ENCODE peak calls at places on chromosomes 12 and 14, in eight cellular contexts. G, N, B, Q, D, A, O and T are unnamed samples.

GRCh38 chr12:5220835-5221234 is 177.2 kb downstream of the KCNA5 start:
- DNase-seq in G (no peak), N (no peak), B (no peak), Q (no peak), D (no peak), A (no peak), O (no peak), T (no peak)

GRCh38 chr14:55073856-55074255 is 22.4 kb downstream of the MAPK1IP1L start:
- DNase-seq in G (no peak), N (no peak), B (no peak), Q (no peak), D (no peak), A (no peak), O (no peak), T (no peak)

GRCh38 chr12:12870454-12870853 is 20.9 kb upstream of the GPRC5A start:
- DNase-seq in G (no peak), N (no peak), B (no peak), Q (peak; percentile 81), D (no peak), A (no peak), O (no peak), T (no peak)

GRCh38 chr12:130957304-130957621 is 3.6 kb downstream of the ADGRD1 start:
- DNase-seq in G (no peak), N (no peak), B (no peak), Q (no peak), D (no peak), A (no peak), O (no peak), T (no peak)

GRCh38 chr14:62162998-62163589 is 400.9 kb downstream of the SNAPC1 start:
- DNase-seq in G (no peak), N (no peak), B (no peak), Q (peak; percentile 23), D (peak; percentile 12), A (no peak), O (no peak), T (peak; percentile 14)

GRCh38 chr12:31749024-31749704 is 20.3 kb upstream of the AMN1 start:
- DNase-seq in G (no peak), N (peak; percentile 47), B (peak; percentile 87), Q (peak; percentile 98), D (peak; percentile 80), A (no peak), O (peak; percentile 86), T (no peak)

GRCh38 chr12:3741882-3742672 is 10.8 kb downstream of the CRACR2A start:
- DNase-seq in G (no peak), N (no peak), B (no peak), Q (no peak), D (no peak), A (no peak), O (no peak), T (no peak)

GRCh38 chr12:34396861-34397590 is 374.7 kb downstream of the ALG10 start:
- DNase-seq in G (peak; percentile 80), N (peak; percentile 5), B (peak; percentile 5), Q (no peak), D (peak; percentile 1), A (peak; percentile 69), O (peak; percentile 2), T (peak; percentile 10)

GRCh38 chr12:82708056-82708455 is 21.4 kb downstream of the TMTC2 start:
- DNase-seq in G (no peak), N (no peak), B (no peak), Q (no peak), D (no peak), A (no peak), O (no peak), T (no peak)

GRCh38 chr12:82705774-82706173 is 19.1 kb downstream of the TMTC2 start:
- DNase-seq in G (no peak), N (no peak), B (no peak), Q (no peak), D (no peak), A (no peak), O (no peak), T (no peak)

GRCh38 chr12:82714427-82714826 is 27.7 kb downstream of the TMTC2 start:
- DNase-seq in G (no peak), N (no peak), B (no peak), Q (no peak), D (no peak), A (no peak), O (no peak), T (no peak)

DNA sequence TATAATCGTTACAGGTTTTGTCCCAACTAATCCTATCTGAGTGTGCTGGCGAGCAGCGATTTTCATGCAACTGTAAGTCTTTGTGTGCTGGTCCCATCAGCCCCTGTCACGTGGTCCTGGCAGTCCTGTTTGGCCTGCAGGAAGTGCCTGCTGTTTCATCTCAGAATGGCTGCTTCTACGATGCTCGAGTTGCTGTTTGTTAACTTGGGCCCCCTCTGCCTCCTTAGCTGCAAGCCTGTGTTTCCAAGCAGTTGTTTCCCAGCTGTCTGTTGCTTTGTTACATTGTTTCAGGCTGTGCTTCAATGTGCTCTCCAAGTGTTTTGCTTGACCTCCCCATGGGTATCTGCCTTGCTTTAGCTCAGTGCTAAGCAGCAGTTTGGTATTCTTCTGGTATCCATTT is 21.8 kb downstream of the TMTC2 start:
- DNase-seq in G (no peak), N (peak; percentile 32), B (no peak), Q (no peak), D (no peak), A (no peak), O (peak; percentile 31), T (no peak)
- TF ChIP-seq EP300 in G (no peak), N (no peak), B (no peak), Q (no peak), D (no peak), A (no peak), O (no peak), T (no peak)

GRCh38 chr14:24437736-24438067 is 4.9 kb downstream of the SDR39U1 start:
- DNase-seq in G (no peak), N (no peak), B (no peak), Q (no peak), D (no peak), A (no peak), O (no peak), T (no peak)

GRCh38 chr14:24439830-24440605 is 2.6 kb downstream of the SDR39U1 start:
- DNase-seq in G (peak; percentile 74), N (no peak), B (no peak), Q (no peak), D (no peak), A (no peak), O (no peak), T (no peak)

GRCh38 chr14:24439257-24439656 is 3.3 kb downstream of the SDR39U1 start:
- DNase-seq in G (peak; percentile 64), N (no peak), B (no peak), Q (no peak), D (no peak), A (no peak), O (no peak), T (no peak)

GRCh38 chr14:24437020-24437735 is 5.4 kb downstream of the SDR39U1 start:
- DNase-seq in G (peak; percentile 74), N (no peak), B (no peak), Q (no peak), D (no peak), A (no peak), O (no peak), T (no peak)

DNA sequence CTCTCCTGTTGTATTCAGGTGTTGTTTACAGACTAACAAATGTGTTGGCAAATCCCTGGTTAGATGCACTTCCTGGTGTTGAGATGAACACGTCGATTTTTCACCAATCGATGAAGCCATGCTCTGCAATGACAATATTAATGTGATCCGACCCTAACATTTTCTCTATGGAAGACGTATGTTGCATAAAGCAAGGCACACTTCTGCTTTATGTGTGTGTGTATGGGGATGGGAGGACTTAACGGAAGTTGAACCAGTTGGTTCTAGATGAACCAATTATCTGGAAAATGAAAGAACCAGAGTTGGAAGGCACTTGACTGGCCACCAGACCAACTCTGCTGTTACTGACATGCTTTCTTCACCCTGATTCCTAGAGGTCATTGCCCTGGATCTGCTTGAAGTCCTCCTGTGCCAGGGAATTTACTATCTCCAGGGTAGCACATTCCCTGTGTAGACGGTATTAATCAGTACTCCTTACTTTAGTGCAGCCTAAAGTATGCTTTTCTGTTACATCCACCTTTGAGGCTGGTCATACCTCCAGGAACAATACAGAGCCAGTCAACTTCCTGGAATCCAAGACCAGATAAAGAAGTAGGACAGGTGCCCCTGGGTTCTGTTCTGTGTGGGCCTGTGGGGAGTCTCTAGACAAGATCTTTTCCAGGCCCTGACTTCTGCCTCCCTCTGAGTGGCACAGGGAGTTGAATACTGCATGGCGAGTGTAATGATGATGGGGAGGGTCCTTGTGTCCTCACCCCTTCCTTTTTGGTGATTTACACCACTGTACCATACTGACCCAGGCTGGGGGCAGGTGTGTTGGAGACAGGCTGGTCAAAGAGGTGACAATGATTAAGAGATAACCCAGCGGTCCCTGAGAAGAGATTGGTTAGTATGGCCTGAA is 4.1 kb downstream of the SDR39U1 start:
- DNase-seq in G (peak; percentile 37), N (no peak), B (no peak), Q (no peak), D (no peak), A (no peak), O (no peak), T (no peak)
- H3K4me1 ChIP-seq in G (peaks cover 62% of the 10 kb centered on the region), N (peaks cover 3% of the 10 kb centered on the region), B (peaks cover 84% of the 10 kb centered on the region), Q (peaks cover 6% of the 10 kb centered on the region), D (peaks cover 10% of the 10 kb centered on the region), A (peaks cover 49% of the 10 kb centered on the region), O (peaks cover 14% of the 10 kb centered on the region), T (no peaks in the 10 kb centered on the region)

GRCh38 chr12:51898937-51899336 is 8.4 kb upstream of the ACVRL1 start:
- DNase-seq in G (no peak), N (no peak), B (no peak), Q (no peak), D (no peak), A (no peak), O (no peak), T (no peak)
- TF ChIP-seq EP300 in G (no peak), N (no peak), B (no peak), Q (no peak), D (no peak), A (no peak), O (no peak), T (no peak)

GRCh38 chr14:73742520-73743238 is 28.5 kb upstream of the PNMA1 start:
- DNase-seq in G (no peak), N (no peak), B (no peak), Q (no peak), D (no peak), A (no peak), O (no peak), T (no peak)

GRCh38 chr14:73741876-73742519 is 27.8 kb upstream of the PNMA1 start:
- DNase-seq in G (no peak), N (no peak), B (no peak), Q (no peak), D (peak; percentile 49), A (no peak), O (no peak), T (no peak)

GRCh38 chr14:73739899-73740685 is 25.9 kb upstream of the PNMA1 start:
- DNase-seq in G (no peak), N (no peak), B (no peak), Q (no peak), D (no peak), A (no peak), O (no peak), T (no peak)

GRCh38 chr14:73740921-73741326 is 26.7 kb upstream of the PNMA1 start:
- DNase-seq in G (no peak), N (peak; percentile 86), B (peak; percentile 92), Q (no peak), D (peak; percentile 45), A (no peak), O (peak; percentile 92), T (peak; percentile 70)

DNA sequence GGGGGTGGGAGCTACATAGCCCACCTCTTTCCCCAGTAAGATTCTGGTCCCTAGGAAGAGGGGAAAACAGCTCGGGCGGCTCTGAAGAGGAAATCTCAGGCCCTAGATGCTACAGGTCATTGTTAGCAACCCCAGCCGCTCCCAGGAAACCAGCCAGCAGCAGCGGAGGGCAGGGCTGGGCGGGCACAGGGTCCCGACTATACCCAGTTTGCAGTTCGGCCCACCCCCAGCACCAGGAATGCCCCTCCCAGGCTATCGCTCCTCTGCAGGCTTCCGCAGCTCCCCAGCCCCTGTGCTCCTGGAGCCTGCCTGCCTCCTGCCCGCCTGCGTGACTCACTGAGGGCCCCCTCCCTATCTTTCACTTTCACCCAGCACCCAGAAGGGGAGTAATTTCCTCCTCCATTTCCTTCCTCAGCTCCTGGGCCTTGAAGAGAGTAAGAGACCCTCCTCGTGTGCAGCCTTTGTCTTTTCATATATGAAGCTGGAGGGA is 27.2 kb upstream of the PNMA1 start:
- DNase-seq in G (no peak), N (peak; percentile 76), B (peak; percentile 79), Q (no peak), D (peak; percentile 91), A (no peak), O (peak; percentile 86), T (peak; percentile 44)
- H3K4me1 ChIP-seq in G (peaks cover 85% of the 10 kb centered on the region), N (peaks cover 57% of the 10 kb centered on the region), B (peaks cover 83% of the 10 kb centered on the region), Q (peaks cover 69% of the 10 kb centered on the region), D (peaks cover 78% of the 10 kb centered on the region), A (peaks cover 83% of the 10 kb centered on the region), O (peaks cover 74% of the 10 kb centered on the region), T (peaks cover 79% of the 10 kb centered on the region)